ENCODE peak calls at places on chromosomes 5 and 9, in four cellular contexts. K is adrenal gland, Q is mesothelial cell of epicardium, Y is MCF 10A. A is an unnamed sample.

GRCh38 chr5:112762113-112762810 is 24.6 kb downstream of the APC start:
- DNase-seq in Q (no peak), Y (no peak), K (no peak), A (no peak)

GRCh38 chr5:154511984-154512383 is 34.0 kb upstream of the HAND1 start:
- DNase-seq in K (no peak), Y (no peak), Q (no peak), A (no peak)

GRCh38 chr5:33310471-33310870 is 130.3 kb upstream of the TARS1 start:
- DNase-seq in Q (no peak), K (no peak), Y (peak), A (no peak)

GRCh38 chr5:134136221-134136631 is 21.7 kb downstream of the TCF7 start:
- DNase-seq in Q (no peak), K (peak), Y (no peak), A (peak)

GRCh38 chr5:78527054-78527884 is 121.3 kb downstream of the LHFPL2 start:
- DNase-seq in Q (no peak), Y (peak), K (peak), A (no peak)

GRCh38 chr9:84139296-84140100 is 158.9 kb downstream of the RMI1 start:
- DNase-seq in Q (no peak), K (peak), Y (peak), A (no peak)

GRCh38 chr5:78533356-78533755 is 115.2 kb downstream of the LHFPL2 start:
- DNase-seq in K (no peak), Q (no peak), Y (peak), A (no peak)

GRCh38 chr9:19102181-19102630 is 498 bp downstream of the HAUS6 start:
- DNase-seq in K (no peak), Y (peak), Q (no peak), A (no peak)

GRCh38 chr5:107670028-107670926 is 460 bp downstream of the EFNA5 start:
- DNase-seq in Q (peak), Y (no peak), K (peak), A (no peak)

GRCh38 chr5:141149812-141150211 is at the start of gene PCDHB6:
- DNase-seq in Q (no peak), Y (peak), K (no peak), A (no peak)

GRCh38 chr9:106890621-106891020 is 27.7 kb downstream of the ZNF462 start:
- DNase-seq in K (no peak), Y (peak), Q (no peak), A (no peak)

GRCh38 chr9:106888992-106889631 is 26.1 kb downstream of the ZNF462 start:
- DNase-seq in Y (peak), K (no peak), Q (no peak), A (no peak)

GRCh38 chr9:106893088-106893487 is 30.1 kb downstream of the ZNF462 start:
- DNase-seq in Y (peak), Q (no peak), K (no peak), A (no peak)

GRCh38 chr9:106891286-106891685 is 28.3 kb downstream of the ZNF462 start:
- DNase-seq in K (no peak), Y (no peak), Q (no peak), A (no peak)

GRCh38 chr9:106892632-106893031 is 29.7 kb downstream of the ZNF462 start:
- DNase-seq in Q (peak), K (peak), Y (peak), A (peak)
- TF ChIP-seq CTCF in Q (no peak), K (no peak), Y (no peak), A (no peak)

GRCh38 chr5:31827862-31828261 is 188.9 kb downstream of the PDZD2 start:
- DNase-seq in Y (peak), Q (no peak), K (no peak), A (no peak)

GRCh38 chr5:31825775-31826068 is 186.8 kb downstream of the PDZD2 start:
- DNase-seq in K (no peak), Q (no peak), Y (no peak), A (no peak)

GRCh38 chr5:31819926-31820516 is 181.1 kb downstream of the PDZD2 start:
- DNase-seq in Q (no peak), K (no peak), Y (no peak), A (no peak)

GRCh38 chr5:31824886-31825774 is 186.2 kb downstream of the PDZD2 start:
- DNase-seq in Y (peak), K (peak), Q (no peak), A (no peak)

DNA sequence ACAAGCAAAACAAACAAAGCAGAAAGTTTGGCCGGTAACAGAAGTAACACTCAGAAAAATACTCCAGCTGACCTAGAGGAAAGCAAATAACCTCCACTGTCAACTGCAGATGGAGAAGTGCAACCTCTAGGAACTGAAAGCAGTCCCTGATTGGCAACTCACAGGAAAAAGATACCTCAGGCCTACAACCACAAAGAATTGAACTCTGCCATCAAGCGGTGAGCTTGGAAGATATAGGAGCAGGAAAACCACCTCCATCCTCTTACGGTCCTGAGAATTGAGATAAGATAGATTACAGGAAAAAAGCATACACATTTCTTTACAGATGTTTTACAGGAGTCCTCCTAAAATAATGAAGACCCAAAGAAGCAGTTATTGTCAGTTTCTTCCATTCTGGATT is 184.5 kb downstream of the PDZD2 start:
- DNase-seq in Y (no peak), Q (no peak), K (no peak), A (no peak)
- TF ChIP-seq CTCF in Y (no peak), Q (no peak), K (no peak), A (no peak)

GRCh38 chr9:128151343-128152132 is 2.3 kb downstream of the LCN2 start:
- DNase-seq in K (peak), Q (no peak), Y (no peak), A (no peak)

GRCh38 chr9:128149001-128149701 is at the start of gene LCN2:
- DNase-seq in K (peak), Q (no peak), Y (peak), A (no peak)

GRCh38 chr9:128149951-128150593 is 819 bp downstream of the LCN2 start:
- DNase-seq in Q (no peak), Y (no peak), K (no peak), A (no peak)

GRCh38 chr9:128152133-128152780 is 3.0 kb downstream of the LCN2 start:
- DNase-seq in K (peak), Y (no peak), Q (no peak), A (no peak)

GRCh38 chr9:128150594-128151342 is 1.5 kb downstream of the LCN2 start:
- DNase-seq in Q (no peak), K (no peak), Y (no peak), A (no peak)
- TF ChIP-seq CTCF in Q (no peak), K (no peak), Y (peak), A (no peak)

GRCh38 chr5:61572959-61573358 is 240.9 kb downstream of the ZSWIM6 start:
- DNase-seq in Y (no peak), K (no peak), Q (no peak), A (no peak)
- TF ChIP-seq CTCF in Y (no peak), K (no peak), Q (no peak), A (no peak)

GRCh38 chr5:7805379-7805778 is 45.6 kb downstream of the CFAP90 start:
- DNase-seq in Q (no peak), K (no peak), Y (peak), A (no peak)
- TF ChIP-seq CTCF in Q (no peak), K (no peak), Y (no peak), A (no peak)

GRCh38 chr5:73985145-73985544 is 359.1 kb downstream of the ARHGEF28 start:
- DNase-seq in K (no peak), Y (peak), Q (no peak), A (no peak)
- TF ChIP-seq CTCF in K (peak), Y (no peak), Q (peak), A (no peak)

DNA sequence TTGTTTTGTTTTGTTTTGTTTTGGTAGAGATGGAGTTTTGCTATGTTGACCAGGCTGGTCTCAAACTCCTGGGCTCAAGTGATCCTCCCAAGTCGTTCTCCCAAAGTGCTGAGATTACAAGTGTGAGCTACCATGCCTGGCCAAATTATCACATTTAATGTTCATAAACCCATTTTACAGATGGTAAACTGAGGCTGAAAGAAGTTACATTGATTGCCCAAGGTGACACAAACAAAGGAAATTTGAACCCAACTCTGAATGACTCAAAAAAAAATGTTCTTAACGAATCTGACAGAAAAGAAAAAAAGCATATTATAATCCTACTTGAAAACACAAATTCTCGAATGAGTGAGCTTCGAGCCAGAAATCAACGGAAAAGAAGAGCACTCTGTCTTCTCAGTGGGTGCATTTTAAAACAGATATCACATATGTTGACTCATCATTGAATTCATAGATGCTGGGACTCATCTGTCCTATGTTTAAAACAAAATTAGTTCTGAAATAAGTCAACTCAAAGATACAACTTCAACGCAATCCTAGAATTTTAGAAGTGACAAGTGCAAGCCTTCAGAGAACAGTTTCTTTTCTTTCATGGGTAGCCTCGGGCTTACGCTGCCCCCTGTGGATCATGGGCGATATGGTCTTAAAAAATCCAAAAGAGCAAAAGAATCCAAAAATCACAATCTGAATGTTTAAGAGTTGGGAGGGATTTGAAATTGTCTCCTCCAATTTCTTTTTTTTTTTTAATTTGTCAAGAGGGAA is 28.4 kb downstream of the TIMD4 start:
- DNase-seq in K (peak), Q (no peak), Y (no peak), A (no peak)
- TF ChIP-seq CTCF in K (peak), Q (peak), Y (peak), A (no peak)

DNA sequence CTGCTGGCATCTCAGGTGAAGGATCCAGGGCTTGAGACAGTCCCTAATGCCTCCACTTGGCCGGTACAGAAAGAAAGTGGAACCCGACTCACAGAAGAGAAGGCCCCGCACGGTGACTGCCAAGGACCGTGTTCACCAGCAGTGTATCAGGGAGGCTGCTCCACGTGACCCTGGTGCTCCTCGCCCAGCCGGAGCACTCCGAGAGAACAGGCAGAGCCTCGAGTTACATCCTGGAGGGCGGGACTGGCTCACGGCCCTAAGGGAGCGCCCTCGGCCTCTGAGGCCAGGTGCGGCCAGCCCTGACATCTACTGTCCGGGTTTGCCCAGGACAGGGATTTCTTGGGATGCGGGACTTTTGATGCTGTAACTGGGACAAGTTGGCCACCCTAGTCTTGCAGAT is 104.0 kb upstream of the SARDH start:
- DNase-seq in Q (no peak), Y (no peak), K (peak), A (no peak)
- TF ChIP-seq CTCF in Q (no peak), Y (no peak), K (no peak), A (no peak)

A was measured in omental fat pad.